ENCODE peak calls at places on chromosomes 7 and 10, in four cellular contexts. C is NB4, K is body of pancreas, Q is GM12891. A is an unnamed sample.

GRCh38 chr7:3585826-3586225 is 284.8 kb downstream of the SDK1 start:
- DNase-seq in C (no peak), K (no peak), Q (no peak), A (no peak)

GRCh38 chr7:94908204-94909022 is 1.0 kb downstream of the PPP1R9A start:
- DNase-seq in C (no peak), K (peak), Q (peak), A (peak)

GRCh38 chr10:17109475-17110207 is 20.0 kb downstream of the CUBN start:
- DNase-seq in C (peak), K (no peak), Q (no peak), A (no peak)

GRCh38 chr10:113679463-113680171 is at the start of gene CASP7:
- DNase-seq in C (peak), K (peak), Q (peak), A (peak)

GRCh38 chr7:1724118-1724910 is 54.2 kb downstream of the ELFN1 start:
- DNase-seq in C (no peak), K (no peak), Q (no peak), A (no peak)

GRCh38 chr10:128056303-128057050 is 69.7 kb downstream of the MKI67 start:
- DNase-seq in C (no peak), K (no peak), Q (no peak), A (no peak)

GRCh38 chr10:119162121-119162520 is 3.4 kb downstream of the SFXN4 start:
- DNase-seq in C (no peak), K (no peak), Q (no peak), A (no peak)

GRCh38 chr7:610531-611280 is 91.1 kb upstream of the PDGFA start:
- DNase-seq in C (no peak), K (no peak), Q (no peak), A (peak)

GRCh38 chr7:158811461-158811860 is 17.8 kb downstream of the ESYT2 start:
- DNase-seq in C (peak), K (peak), Q (no peak), A (no peak)

GRCh38 chr10:102605712-102606111 is 38.6 kb upstream of the TRIM8 start:
- DNase-seq in C (no peak), K (no peak), Q (no peak), A (no peak)

GRCh38 chr7:43600046-43600445 is 17.1 kb downstream of the STK17A start:
- DNase-seq in C (no peak), K (no peak), Q (no peak), A (no peak)

GRCh38 chr7:82235710-82236109 is 207.9 kb downstream of the CACNA2D1 start:
- DNase-seq in C (no peak), K (no peak), Q (no peak), A (no peak)

GRCh38 chr10:45373783-45374450 is at the start of gene ALOX5:
- DNase-seq in C (peak), K (peak), Q (peak), A (peak)

GRCh38 chr10:68329506-68329861 is 2.4 kb upstream of the HNRNPH3 start:
- DNase-seq in C (no peak), K (no peak), Q (no peak), A (no peak)

GRCh38 chr7:27746978-27747377 is 7.0 kb downstream of the TAX1BP1 start:
- DNase-seq in C (no peak), K (no peak), Q (no peak), A (no peak)

GRCh38 chr10:80855348-80855971 is 317.8 kb downstream of the SH2D4B start:
- DNase-seq in C (peak), K (no peak), Q (no peak), A (peak)

GRCh38 chr10:8365935-8366911 is 311.7 kb downstream of the GATA3 start:
- DNase-seq in C (no peak), K (peak), Q (no peak), A (peak)

GRCh38 chr7:55021951-55022617 is 3.3 kb downstream of the EGFR start:
- DNase-seq in C (no peak), K (no peak), Q (no peak), A (no peak)

GRCh38 chr10:78760463-78761240 is 308.1 kb upstream of the ZMIZ1 start:
- DNase-seq in C (no peak), K (no peak), Q (no peak), A (no peak)

GRCh38 chr7:27151945-27152815 is at the start of gene HOXA3:
- DNase-seq in C (peak), K (peak), Q (no peak), A (peak)

GRCh38 chr10:28991738-28992270 is 297.1 kb upstream of the LYZL1 start:
- DNase-seq in C (peak), K (peak), Q (no peak), A (peak)

GRCh38 chr10:29096303-29096824 is 192.5 kb upstream of the LYZL1 start:
- DNase-seq in C (no peak), K (no peak), Q (no peak), A (no peak)

GRCh38 chr7:68684246-68684850 is 913.9 kb upstream of the AUTS2 start:
- DNase-seq in C (no peak), K (no peak), Q (no peak), A (peak)

GRCh38 chr7:3187378-3188040 is 113.5 kb upstream of the SDK1 start:
- DNase-seq in C (no peak), K (no peak), Q (no peak), A (no peak)

GRCh38 chr7:147081117-147081516 is 964.5 kb downstream of the CNTNAP2 start:
- DNase-seq in C (no peak), K (no peak), Q (no peak), A (no peak)

GRCh38 chr10:43137701-43137970 is 609 bp upstream of the CSGALNACT2 start:
- DNase-seq in C (peak), K (peak), Q (no peak), A (peak)

GRCh38 chr7:72080349-72080766 is 331.8 kb downstream of the CALN1 start:
- DNase-seq in C (no peak), K (peak), Q (no peak), A (no peak)

GRCh38 chr10:34252111-34252510 is 563.0 kb downstream of the PARD3 start:
- DNase-seq in C (no peak), K (peak), Q (no peak), A (no peak)

GRCh38 chr7:121394709-121395140 is 1.4 kb downstream of the FAM3C start:
- DNase-seq in C (peak), K (peak), Q (no peak), A (no peak)
- TF ChIP-seq POLR2A in C (no peak), K (no peak), Q (no peak), A (no peak)

GRCh38 chr10:72744566-72744965 is 52.6 kb downstream of the MCU start:
- DNase-seq in C (no peak), K (no peak), Q (no peak), A (no peak)
- TF ChIP-seq POLR2A in C (no peak), K (no peak), Q (no peak), A (no peak)

GRCh38 chr10:84308481-84309304 is 19.7 kb upstream of the CCSER2 start:
- DNase-seq in C (peak), K (peak), Q (no peak), A (no peak)
- TF ChIP-seq POLR2A in C (no peak), K (no peak), Q (no peak), A (no peak)

GRCh38 chr7:121328508-121329459 is at the start of gene WNT16:
- DNase-seq in C (no peak), K (no peak), Q (peak), A (peak)
- TF ChIP-seq POLR2A in C (no peak), K (no peak), Q (no peak), A (no peak)

GRCh38 chr10:63462442-63462841 is 3.3 kb downstream of the JMJD1C start:
- DNase-seq in C (no peak), K (no peak), Q (no peak), A (no peak)

GRCh38 chr10:63456437-63457210 is 9.2 kb downstream of the JMJD1C start:
- DNase-seq in C (no peak), K (no peak), Q (no peak), A (no peak)

GRCh38 chr10:63455507-63455906 is 10.3 kb downstream of the JMJD1C start:
- DNase-seq in C (no peak), K (no peak), Q (no peak), A (no peak)

GRCh38 chr10:63458177-63458576 is 7.6 kb downstream of the JMJD1C start:
- DNase-seq in C (no peak), K (no peak), Q (no peak), A (no peak)

DNA sequence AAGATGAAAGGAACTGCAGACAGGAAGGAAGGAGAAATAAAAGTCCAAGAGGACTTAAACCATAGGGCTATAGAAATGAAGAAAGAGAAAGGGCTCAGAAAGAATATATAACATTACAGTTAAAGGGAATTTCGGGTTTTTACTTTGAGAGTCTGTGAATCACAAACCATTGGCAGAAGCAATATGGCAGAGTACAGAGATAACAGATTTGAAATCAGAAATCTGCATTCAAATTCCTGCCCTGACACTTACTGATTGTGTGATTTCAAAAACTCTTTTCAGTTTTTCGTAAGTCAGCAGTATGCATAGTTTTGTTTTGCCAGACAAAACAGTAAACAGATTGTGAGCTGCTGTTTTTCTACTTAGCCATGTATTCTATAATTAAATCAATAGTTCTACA is 8.2 kb downstream of the JMJD1C start:
- DNase-seq in C (no peak), K (no peak), Q (no peak), A (no peak)
- TF ChIP-seq POLR2A in C (no peak), K (no peak), Q (no peak), A (no peak)

GRCh38 chr7:101308245-101309085 is 13.1 kb downstream of the IFT22 start:
- DNase-seq in C (peak), K (peak), Q (no peak), A (peak)
- TF ChIP-seq POLR2A in C (peak), K (peak), Q (no peak), A (no peak)

GRCh38 chr7:21945374-21946227 is at the start of gene CDCA7L:
- DNase-seq in C (peak), K (peak), Q (peak), A (peak)
- TF ChIP-seq POLR2A in C (peak), K (peak), Q (peak), A (no peak)

DNA sequence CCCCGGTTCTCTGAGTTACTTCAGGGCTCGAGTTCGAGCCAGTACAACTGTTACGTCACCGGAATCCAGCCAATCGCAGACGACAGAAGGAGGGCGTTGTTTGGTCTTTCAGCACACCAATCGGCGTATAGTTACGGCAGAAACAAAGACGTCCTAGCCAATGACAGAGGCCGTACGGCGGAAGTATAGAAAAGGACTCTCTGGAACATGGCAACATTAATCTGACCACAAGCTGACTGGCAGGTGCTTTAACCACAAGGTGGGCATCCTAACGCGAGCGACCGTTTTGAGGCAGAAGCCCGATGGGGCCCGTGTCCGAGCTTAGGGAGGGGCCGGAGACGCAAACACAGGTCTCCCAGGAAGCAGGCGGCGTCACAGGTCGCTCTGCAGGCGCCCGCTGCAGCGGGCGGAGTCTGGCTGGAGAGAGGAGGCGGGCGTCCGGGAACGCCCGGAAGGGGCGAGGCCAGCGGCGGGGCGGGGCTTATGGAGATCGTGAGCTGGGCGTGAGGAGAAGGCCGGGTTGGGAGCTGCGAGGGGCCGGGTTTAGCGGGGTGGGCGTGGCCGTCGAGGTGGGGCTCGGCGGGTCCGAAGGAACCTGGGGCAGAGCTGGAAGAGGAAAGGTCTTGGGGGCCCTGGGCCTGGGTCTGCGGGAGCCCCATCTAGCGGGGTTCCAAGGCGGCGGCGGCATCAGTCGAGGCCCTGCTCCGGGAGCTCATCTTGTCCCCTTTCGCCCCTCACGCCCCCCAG is at the start of gene MOSPD3:
- DNase-seq in C (peak), K (peak), Q (peak), A (peak)
- TF ChIP-seq POLR2A in C (peak), K (peak), Q (peak), A (peak)

DNA sequence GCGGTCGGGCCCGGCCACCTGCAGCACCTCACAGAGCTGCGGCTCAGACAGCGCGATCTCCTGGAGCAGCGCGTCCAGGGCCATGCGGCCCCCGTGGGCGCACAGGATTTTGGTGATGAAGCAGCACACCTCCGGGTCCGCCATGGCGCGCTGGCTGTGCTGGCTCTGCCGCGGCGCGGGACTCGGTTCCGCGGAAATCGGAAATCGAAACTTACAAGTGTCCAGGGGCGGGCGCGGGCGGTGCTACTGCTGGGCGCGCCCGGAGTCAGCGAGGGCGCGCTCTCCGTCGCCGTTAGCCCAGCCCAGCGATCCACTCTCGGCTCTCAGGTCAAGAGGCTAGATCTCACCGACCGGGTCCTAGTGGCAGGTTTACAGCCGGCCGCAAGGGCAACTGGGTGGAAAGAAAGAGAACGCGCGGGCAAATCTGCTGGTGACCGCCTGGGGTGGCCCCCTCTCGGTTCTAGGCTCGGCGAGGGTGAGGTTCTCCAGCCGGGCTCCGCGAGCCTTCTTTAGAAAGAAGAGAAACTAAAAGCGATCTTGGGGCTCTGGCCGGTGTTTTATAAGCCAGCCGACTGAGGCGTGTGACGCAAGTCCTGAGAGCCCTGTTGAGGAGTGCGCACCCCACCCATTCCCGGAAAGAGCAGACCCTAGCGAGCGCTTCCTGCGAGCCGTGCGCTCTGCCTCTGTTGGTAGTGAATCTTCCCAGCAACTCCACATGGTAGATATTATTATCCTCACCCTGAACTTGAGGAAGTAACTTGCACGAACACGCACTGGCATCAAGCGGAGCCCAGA is at the start of gene ZC3HAV1:
- DNase-seq in C (peak), K (peak), Q (peak), A (peak)
- TF ChIP-seq POLR2A in C (peak), K (peak), Q (peak), A (no peak)